ENCODE peak calls at places on chromosomes 6 and 20, in five cellular contexts. One of them, this sample, is unnamed.

GRCh38 chr6:40997256-40997957 is 41.6 kb downstream of the UNC5CL start:
- DNase-seq in breast epithelium: no peak
- DNase-seq in astrocyte of the spinal cord: peak
- DNase-seq in BJ: peak
- DNase-seq in bronchial epithelial cell: peak
- DNase-seq in this sample: peak

GRCh38 chr6:142934190-142934589 is 10.8 kb downstream of the HIVEP2 start:
- DNase-seq in breast epithelium: no peak
- DNase-seq in BJ: no peak
- DNase-seq in astrocyte of the spinal cord: no peak
- DNase-seq in bronchial epithelial cell: no peak
- DNase-seq in this sample: no peak

GRCh38 chr6:131381694-131382093 is 191.3 kb upstream of the ARG1 start:
- DNase-seq in bronchial epithelial cell: no peak
- DNase-seq in BJ: no peak
- DNase-seq in astrocyte of the spinal cord: no peak
- DNase-seq in breast epithelium: no peak
- DNase-seq in this sample: no peak

GRCh38 chr20:9492067-9492466 is 22.3 kb upstream of the LAMP5 start:
- DNase-seq in breast epithelium: no peak
- DNase-seq in astrocyte of the spinal cord: no peak
- DNase-seq in bronchial epithelial cell: no peak
- DNase-seq in BJ: no peak
- DNase-seq in this sample: no peak

GRCh38 chr6:147154454-147154853 is 49.8 kb upstream of the STXBP5 start:
- DNase-seq in BJ: no peak
- DNase-seq in astrocyte of the spinal cord: peak
- DNase-seq in breast epithelium: no peak
- DNase-seq in bronchial epithelial cell: peak
- DNase-seq in this sample: peak

GRCh38 chr6:125363360-125364121 is 61.8 kb upstream of the HDDC2 start:
- DNase-seq in bronchial epithelial cell: peak
- DNase-seq in BJ: no peak
- DNase-seq in breast epithelium: peak
- DNase-seq in astrocyte of the spinal cord: peak
- DNase-seq in this sample: peak

GRCh38 chr6:158784505-158784904 is 34.7 kb downstream of the EZR start:
- DNase-seq in BJ: no peak
- DNase-seq in bronchial epithelial cell: peak
- DNase-seq in breast epithelium: peak
- DNase-seq in astrocyte of the spinal cord: peak
- DNase-seq in this sample: no peak

GRCh38 chr20:13301596-13301995 is 80.5 kb downstream of the ISM1 start:
- DNase-seq in BJ: no peak
- DNase-seq in astrocyte of the spinal cord: no peak
- DNase-seq in breast epithelium: no peak
- DNase-seq in bronchial epithelial cell: peak
- DNase-seq in this sample: no peak

GRCh38 chr6:63817492-63818050 is 182.0 kb downstream of the PHF3 start:
- DNase-seq in bronchial epithelial cell: no peak
- DNase-seq in BJ: no peak
- DNase-seq in astrocyte of the spinal cord: no peak
- DNase-seq in breast epithelium: no peak
- DNase-seq in this sample: no peak

GRCh38 chr20:57894522-57894921 is 184.7 kb upstream of the PMEPA1 start:
- DNase-seq in breast epithelium: no peak
- DNase-seq in bronchial epithelial cell: no peak
- DNase-seq in astrocyte of the spinal cord: no peak
- DNase-seq in BJ: no peak
- DNase-seq in this sample: no peak

GRCh38 chr6:167898673-167899311 is 72.1 kb downstream of the AFDN start:
- DNase-seq in astrocyte of the spinal cord: peak
- DNase-seq in bronchial epithelial cell: peak
- DNase-seq in breast epithelium: no peak
- DNase-seq in BJ: no peak
- DNase-seq in this sample: peak

GRCh38 chr20:38935967-38936407 is 9.8 kb downstream of the FAM83D start:
- DNase-seq in BJ: no peak
- DNase-seq in breast epithelium: no peak
- DNase-seq in astrocyte of the spinal cord: no peak
- DNase-seq in bronchial epithelial cell: peak
- DNase-seq in this sample: no peak

GRCh38 chr6:68134796-68135195 is 500.3 kb upstream of the ADGRB3 start:
- DNase-seq in bronchial epithelial cell: no peak
- DNase-seq in BJ: no peak
- DNase-seq in breast epithelium: no peak
- DNase-seq in astrocyte of the spinal cord: peak
- DNase-seq in this sample: no peak

GRCh38 chr6:140921366-140922226 is 1211.1 kb upstream of the GJE1 start:
- DNase-seq in breast epithelium: no peak
- DNase-seq in BJ: peak
- DNase-seq in bronchial epithelial cell: peak
- DNase-seq in astrocyte of the spinal cord: peak
- DNase-seq in this sample: peak

GRCh38 chr20:24953621-24954133 is 4.6 kb downstream of the CST7 start:
- DNase-seq in BJ: no peak
- DNase-seq in bronchial epithelial cell: no peak
- DNase-seq in astrocyte of the spinal cord: no peak
- DNase-seq in breast epithelium: no peak
- DNase-seq in this sample: no peak

GRCh38 chr6:137848672-137849071 is 18.4 kb upstream of the TNFAIP3 start:
- DNase-seq in astrocyte of the spinal cord: peak
- DNase-seq in breast epithelium: no peak
- DNase-seq in bronchial epithelial cell: no peak
- DNase-seq in BJ: peak
- DNase-seq in this sample: no peak

GRCh38 chr6:68628156-68628555 is 6.9 kb upstream of the ADGRB3 start:
- DNase-seq in breast epithelium: no peak
- DNase-seq in bronchial epithelial cell: no peak
- DNase-seq in BJ: no peak
- DNase-seq in astrocyte of the spinal cord: no peak
- DNase-seq in this sample: no peak

GRCh38 chr6:28589234-28589951 is 63.7 kb downstream of the GPX5 start:
- DNase-seq in breast epithelium: no peak
- DNase-seq in bronchial epithelial cell: peak
- DNase-seq in BJ: peak
- DNase-seq in astrocyte of the spinal cord: peak
- DNase-seq in this sample: peak

GRCh38 chr6:40877362-40877761 is 161.7 kb downstream of the UNC5CL start:
- DNase-seq in BJ: no peak
- DNase-seq in bronchial epithelial cell: peak
- DNase-seq in breast epithelium: no peak
- DNase-seq in astrocyte of the spinal cord: no peak
- DNase-seq in this sample: no peak

GRCh38 chr6:64714073-64714472 is 993.0 kb downstream of the EYS start:
- DNase-seq in bronchial epithelial cell: no peak
- DNase-seq in astrocyte of the spinal cord: no peak
- DNase-seq in breast epithelium: no peak
- DNase-seq in BJ: no peak
- DNase-seq in this sample: no peak

GRCh38 chr6:34993206-34993605 is 104.2 kb downstream of the ANKS1A start:
- DNase-seq in bronchial epithelial cell: no peak
- DNase-seq in breast epithelium: no peak
- DNase-seq in BJ: no peak
- DNase-seq in astrocyte of the spinal cord: no peak
- DNase-seq in this sample: no peak

GRCh38 chr6:96015321-96015790 is 418 bp upstream of the FUT9 start:
- DNase-seq in BJ: no peak
- DNase-seq in breast epithelium: no peak
- DNase-seq in astrocyte of the spinal cord: peak
- DNase-seq in bronchial epithelial cell: no peak
- DNase-seq in this sample: no peak

GRCh38 chr6:30508890-30509736 is 19.8 kb downstream of the HLA-E start:
- DNase-seq in breast epithelium: no peak
- DNase-seq in BJ: no peak
- DNase-seq in bronchial epithelial cell: peak
- DNase-seq in astrocyte of the spinal cord: no peak
- DNase-seq in this sample: no peak

GRCh38 chr6:133587841-133588240 is 301.1 kb upstream of the TCF21 start:
- DNase-seq in BJ: peak
- DNase-seq in breast epithelium: no peak
- DNase-seq in bronchial epithelial cell: peak
- DNase-seq in astrocyte of the spinal cord: peak
- DNase-seq in this sample: peak

GRCh38 chr6:107667790-107668189 is 156.3 kb downstream of the SCML4 start:
- DNase-seq in breast epithelium: no peak
- DNase-seq in astrocyte of the spinal cord: no peak
- DNase-seq in bronchial epithelial cell: no peak
- DNase-seq in BJ: no peak
- DNase-seq in this sample: no peak

DNA sequence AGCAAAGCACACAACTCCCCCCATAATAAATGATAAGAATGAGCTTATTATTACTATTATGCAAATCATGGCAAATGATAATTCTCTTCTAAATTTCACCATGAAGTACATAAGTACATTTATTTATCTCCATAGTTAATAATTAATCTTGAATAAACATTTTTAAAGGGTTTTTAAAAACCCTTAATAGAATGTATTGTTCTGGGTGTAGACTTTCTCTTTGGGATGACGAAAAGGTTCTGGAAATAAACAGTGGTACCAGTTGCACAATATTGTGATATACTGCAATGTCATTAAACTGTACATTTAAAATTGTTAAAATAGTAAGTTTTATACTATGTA is 18.0 kb downstream of the DST start:
- DNase-seq in BJ: no peak
- DNase-seq in breast epithelium: no peak
- DNase-seq in bronchial epithelial cell: no peak
- DNase-seq in astrocyte of the spinal cord: no peak
- DNase-seq in this sample: no peak
- H3K4me3 ChIP-seq in BJ: no peak
- H3K4me3 ChIP-seq in breast epithelium: no peak
- H3K4me3 ChIP-seq in bronchial epithelial cell: no peak
- H3K4me3 ChIP-seq in astrocyte of the spinal cord: no peak
- H3K4me3 ChIP-seq in this sample: no peak

DNA sequence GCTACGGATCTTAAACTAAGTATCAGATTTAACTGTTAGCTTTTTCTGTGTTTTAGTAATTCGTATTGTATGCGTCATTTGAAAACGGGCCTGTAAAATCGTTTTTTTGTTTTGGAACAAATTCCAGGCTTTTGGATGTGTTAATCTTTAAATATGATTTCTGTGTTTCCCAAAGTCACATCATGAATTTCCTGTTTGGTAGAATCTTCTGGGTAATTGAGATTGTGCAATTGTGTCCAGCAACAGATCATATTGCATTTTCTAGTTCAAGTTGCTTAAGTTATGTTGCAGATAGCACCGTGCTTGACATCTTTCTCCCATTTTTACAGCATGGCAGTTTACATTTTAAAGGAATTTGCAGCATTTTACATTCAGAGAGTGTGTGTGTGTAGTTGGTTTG is 1.9 kb downstream of the MAPK14 start:
- DNase-seq in BJ: peak
- DNase-seq in breast epithelium: no peak
- DNase-seq in astrocyte of the spinal cord: peak
- DNase-seq in bronchial epithelial cell: peak
- DNase-seq in this sample: peak
- H3K4me3 ChIP-seq in BJ: peak
- H3K4me3 ChIP-seq in breast epithelium: peak
- H3K4me3 ChIP-seq in astrocyte of the spinal cord: peak
- H3K4me3 ChIP-seq in bronchial epithelial cell: peak
- H3K4me3 ChIP-seq in this sample: peak

DNA sequence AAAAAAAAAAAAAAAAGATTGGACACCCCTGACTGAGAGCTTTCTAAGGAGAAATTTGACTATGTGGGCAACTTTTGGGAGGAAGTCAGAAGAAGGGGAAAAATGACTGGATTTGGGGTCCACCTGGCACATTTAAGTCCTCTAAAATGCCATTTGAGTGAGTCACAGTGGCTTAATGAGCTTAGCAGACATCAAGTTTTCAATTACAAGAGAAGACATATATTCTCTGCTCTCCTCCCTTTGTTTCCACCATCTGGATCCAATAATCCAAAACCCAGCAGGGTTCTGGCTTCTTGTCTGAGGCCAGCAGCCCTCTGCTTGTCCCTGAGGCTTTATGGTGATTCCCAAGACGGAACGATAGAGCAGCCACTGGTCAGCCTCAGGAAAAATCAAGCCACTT is 6.9 kb downstream of the PI3 start:
- DNase-seq in BJ: no peak
- DNase-seq in bronchial epithelial cell: no peak
- DNase-seq in breast epithelium: no peak
- DNase-seq in astrocyte of the spinal cord: peak
- DNase-seq in this sample: no peak
- H3K4me3 ChIP-seq in BJ: no peak
- H3K4me3 ChIP-seq in bronchial epithelial cell: no peak
- H3K4me3 ChIP-seq in breast epithelium: no peak
- H3K4me3 ChIP-seq in astrocyte of the spinal cord: no peak
- H3K4me3 ChIP-seq in this sample: no peak

GRCh38 chr6:13355043-13355945 is 27.0 kb upstream of the TBC1D7 start:
- DNase-seq in bronchial epithelial cell: peak
- DNase-seq in BJ: peak
- DNase-seq in breast epithelium: peak
- DNase-seq in astrocyte of the spinal cord: peak
- DNase-seq in this sample: peak

GRCh38 chr6:13357551-13358075 is 29.3 kb upstream of the TBC1D7 start:
- DNase-seq in astrocyte of the spinal cord: peak
- DNase-seq in breast epithelium: no peak
- DNase-seq in bronchial epithelial cell: peak
- DNase-seq in BJ: no peak
- DNase-seq in this sample: no peak

GRCh38 chr6:13355969-13356368 is 27.6 kb upstream of the TBC1D7 start:
- DNase-seq in bronchial epithelial cell: peak
- DNase-seq in breast epithelium: no peak
- DNase-seq in astrocyte of the spinal cord: no peak
- DNase-seq in BJ: no peak
- DNase-seq in this sample: no peak

GRCh38 chr6:13352165-13352564 is 23.8 kb upstream of the TBC1D7 start:
- DNase-seq in bronchial epithelial cell: no peak
- DNase-seq in BJ: no peak
- DNase-seq in breast epithelium: no peak
- DNase-seq in astrocyte of the spinal cord: no peak
- DNase-seq in this sample: no peak

GRCh38 chr6:13354331-13355042 is 26.1 kb upstream of the TBC1D7 start:
- DNase-seq in BJ: no peak
- DNase-seq in breast epithelium: no peak
- DNase-seq in bronchial epithelial cell: peak
- DNase-seq in astrocyte of the spinal cord: peak
- DNase-seq in this sample: no peak
- H3K4me3 ChIP-seq in BJ: no peak
- H3K4me3 ChIP-seq in breast epithelium: no peak
- H3K4me3 ChIP-seq in bronchial epithelial cell: no peak
- H3K4me3 ChIP-seq in astrocyte of the spinal cord: no peak
- H3K4me3 ChIP-seq in this sample: no peak